ENCODE peak calls at places on chromosomes 12 and 14, in nine cellular contexts. H is A549, I is H1, F is HepG2, Z is stomach, W is tibial nerve, N is upper lobe of left lung, R is esophagus muscularis mucosa, J is transverse colon. Y is an unnamed sample. For H3K9me3, the result is how much of the 10 kb centered on the place peaks cover.

GRCh38 chr14:103688441-103688840 is 26.8 kb downstream of the XRCC3 start:
- DNase-seq in R (no peak), J (no peak), H (no peak), W (no peak), N (no peak), Z (no peak), I (no peak), F (no peak), Y (no peak)

GRCh38 chr14:23153891-23154796 is 29.3 kb downstream of the SLC7A8 start:
- DNase-seq in R (peak), F (no peak), Z (peak), N (peak), W (peak), H (no peak), J (peak), I (peak), Y (peak)

GRCh38 chr12:103801709-103802585 is 39.1 kb downstream of the NT5DC3 start:
- DNase-seq in N (no peak), Z (no peak), W (no peak), J (no peak), I (no peak), R (no peak), H (peak), F (peak), Y (no peak)

GRCh38 chr14:74841230-74842207 is 34.4 kb downstream of the PROX2 start:
- DNase-seq in N (no peak), R (no peak), I (no peak), J (no peak), W (no peak), H (no peak), F (no peak), Z (no peak), Y (no peak)

GRCh38 chr14:22200977-22201605 is 387.9 kb downstream of the DAD1 start:
- DNase-seq in I (no peak), J (no peak), N (peak), Z (no peak), H (peak), W (no peak), F (peak), R (no peak), Y (no peak)

GRCh38 chr12:119312904-119313303 is 21.6 kb upstream of the CCDC60 start:
- DNase-seq in Z (no peak), F (no peak), H (no peak), N (no peak), I (no peak), R (no peak), W (no peak), J (no peak), Y (no peak)

GRCh38 chr12:54189198-54189539 is 384 bp upstream of the SMUG1 start:
- DNase-seq in F (no peak), H (no peak), W (no peak), J (no peak), N (no peak), R (no peak), I (no peak), Z (no peak), Y (no peak)

GRCh38 chr14:35814371-35815005 is 5.4 kb upstream of the RALGAPA1 start:
- DNase-seq in J (peak), H (peak), N (peak), I (peak), F (peak), W (peak), Z (peak), R (no peak), Y (no peak)

GRCh38 chr12:23204933-23205778 is 580.2 kb downstream of the ETNK1 start:
- DNase-seq in I (no peak), F (peak), W (peak), N (no peak), R (no peak), H (peak), Z (no peak), J (no peak), Y (no peak)

GRCh38 chr12:31923063-31923412 is 36.2 kb upstream of the RESF1 start:
- DNase-seq in H (no peak), N (no peak), J (no peak), R (no peak), Z (no peak), W (no peak), F (no peak), I (no peak), Y (no peak)

GRCh38 chr12:106918746-106919145 is 37.0 kb upstream of the TMEM263 start:
- DNase-seq in W (no peak), R (no peak), F (peak), J (no peak), Z (no peak), H (peak), I (no peak), N (no peak), Y (no peak)

GRCh38 chr14:74563233-74563585 is 48.8 kb downstream of the LTBP2 start:
- DNase-seq in F (no peak), N (no peak), J (no peak), W (no peak), R (no peak), Z (no peak), H (peak), I (no peak), Y (no peak)

GRCh38 chr12:1836854-1837411 is 16.6 kb downstream of the LRTM2 start:
- DNase-seq in I (no peak), Z (no peak), J (no peak), R (no peak), N (no peak), W (no peak), H (no peak), F (peak), Y (no peak)

GRCh38 chr12:52646613-52647012 is 5.4 kb downstream of the KRT2 start:
- DNase-seq in J (no peak), Z (no peak), R (peak), F (no peak), H (no peak), W (no peak), I (peak), N (no peak), Y (no peak)

GRCh38 chr12:86523844-86524243 is 267.7 kb upstream of the MGAT4C start:
- DNase-seq in F (no peak), R (no peak), W (no peak), H (no peak), N (no peak), Z (no peak), I (no peak), J (no peak), Y (no peak)

GRCh38 chr14:86798330-86798729 is 1194.7 kb downstream of the GALC start:
- DNase-seq in I (no peak), J (no peak), W (no peak), H (no peak), Z (no peak), F (no peak), N (no peak), R (no peak), Y (no peak)

GRCh38 chr12:72246370-72246769 is 25.8 kb upstream of the TRHDE start:
- DNase-seq in R (no peak), J (no peak), Z (no peak), I (no peak), N (no peak), W (no peak), F (no peak), H (no peak), Y (no peak)

GRCh38 chr12:92665496-92665895 is 37.3 kb upstream of the PLEKHG7 start:
- DNase-seq in Z (no peak), W (no peak), N (no peak), F (no peak), R (peak), H (no peak), J (no peak), I (no peak), Y (no peak)

GRCh38 chr12:70549340-70550179 is 87.7 kb downstream of the PTPRB start:
- DNase-seq in J (no peak), W (no peak), N (no peak), H (peak), F (peak), R (no peak), I (no peak), Z (no peak), Y (no peak)

GRCh38 chr12:108477881-108478259 is 37.2 kb upstream of the FICD start:
- DNase-seq in W (no peak), I (no peak), J (no peak), F (no peak), R (no peak), N (no peak), H (no peak), Z (no peak), Y (no peak)

GRCh38 chr12:53560386-53560785 is 53.1 kb upstream of the NPFF start:
- DNase-seq in N (no peak), F (no peak), Z (no peak), H (no peak), R (no peak), J (no peak), W (no peak), I (no peak), Y (no peak)

GRCh38 chr12:47343684-47344567 is 264.2 kb upstream of the AMIGO2 start:
- DNase-seq in R (no peak), N (no peak), H (no peak), J (no peak), Z (no peak), F (no peak), I (no peak), W (no peak), Y (no peak)

GRCh38 chr12:13197526-13198141 is 1.1 kb downstream of the EMP1 start:
- DNase-seq in H (no peak), R (no peak), F (no peak), J (no peak), N (no peak), W (peak), I (no peak), Z (no peak), Y (no peak)

GRCh38 chr12:123064885-123065619 is 84.6 kb downstream of the ARL6IP4 start:
- DNase-seq in H (no peak), N (no peak), I (no peak), J (no peak), W (no peak), Z (no peak), F (no peak), R (no peak), Y (peak)

GRCh38 chr14:94021416-94022157 is 4.6 kb upstream of the OTUB2 start:
- DNase-seq in N (no peak), Z (no peak), H (no peak), I (no peak), W (no peak), J (peak), R (no peak), F (peak), Y (no peak)

GRCh38 chr12:65965358-65965757 is 141.1 kb downstream of the HMGA2 start:
- DNase-seq in I (no peak), Z (no peak), F (no peak), W (no peak), J (no peak), N (no peak), R (no peak), H (peak), Y (no peak)
- TF ChIP-seq POLR2A in I (no peak), Z (no peak), F (no peak), W (no peak), J (no peak), N (no peak), R (no peak), H (no peak), Y (no peak)

DNA sequence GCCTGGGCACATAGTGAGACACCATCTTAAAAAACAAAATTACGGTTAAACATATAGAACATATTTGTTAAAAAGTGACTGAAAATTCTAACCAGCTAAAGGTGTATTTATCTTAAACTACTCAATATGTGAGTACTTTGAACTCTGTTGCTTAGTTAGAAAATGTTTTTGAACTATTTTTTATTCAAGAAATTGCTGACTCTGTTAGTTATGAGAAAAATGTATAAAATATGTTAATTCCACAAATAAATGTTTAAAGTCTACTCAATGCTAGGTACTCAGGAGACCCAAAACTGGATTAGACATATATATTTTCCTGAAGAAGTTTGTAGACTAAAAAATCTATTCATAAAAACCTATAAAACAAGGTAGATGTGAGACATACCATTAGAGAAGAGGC is 23.0 kb upstream of the GPR33 start:
- DNase-seq in N (no peak), I (no peak), R (no peak), W (no peak), F (no peak), H (no peak), Z (no peak), J (no peak), Y (no peak)
- H3K9me3 ChIP-seq in N (under half), I (under half), R (under half), W (under half), F (under half), H (under half), Z (under half), J (under half), Y (under half)

DNA sequence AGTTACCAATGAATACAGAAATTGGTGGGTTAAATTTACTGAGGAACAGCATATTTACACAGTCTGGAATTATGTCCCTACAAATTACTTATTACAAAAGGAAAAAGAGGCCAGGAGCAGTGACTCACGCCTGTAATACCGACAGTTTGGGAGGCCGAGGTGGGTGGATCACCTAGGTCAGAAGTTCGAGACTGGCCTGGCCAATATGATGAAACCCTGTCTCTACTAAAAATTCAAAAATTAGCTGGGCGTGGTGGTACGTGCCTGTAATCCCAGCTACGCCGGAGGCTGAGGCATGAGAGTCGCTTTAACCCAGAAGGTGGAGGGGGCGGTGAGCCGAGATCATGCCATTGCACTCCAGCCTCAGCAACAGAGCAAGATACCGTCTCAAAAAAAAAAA is 52.6 kb downstream of the HECTD1 start:
- DNase-seq in Z (no peak), H (peak), W (no peak), R (no peak), J (no peak), N (no peak), F (no peak), I (no peak), Y (no peak)
- TF ChIP-seq EP300 in Z (no peak), H (no peak), W (no peak), R (no peak), J (no peak), N (no peak), F (no peak), I (no peak), Y (no peak)

GRCh38 chr14:58199726-58200479 is at the start of gene ACTR10:
- DNase-seq in W (peak), Z (peak), H (peak), N (peak), I (peak), R (peak), J (peak), F (peak), Y (peak)
- TF ChIP-seq POLR2A in W (peak), Z (no peak), H (peak), N (peak), I (peak), R (no peak), J (peak), F (peak), Y (peak)

DNA sequence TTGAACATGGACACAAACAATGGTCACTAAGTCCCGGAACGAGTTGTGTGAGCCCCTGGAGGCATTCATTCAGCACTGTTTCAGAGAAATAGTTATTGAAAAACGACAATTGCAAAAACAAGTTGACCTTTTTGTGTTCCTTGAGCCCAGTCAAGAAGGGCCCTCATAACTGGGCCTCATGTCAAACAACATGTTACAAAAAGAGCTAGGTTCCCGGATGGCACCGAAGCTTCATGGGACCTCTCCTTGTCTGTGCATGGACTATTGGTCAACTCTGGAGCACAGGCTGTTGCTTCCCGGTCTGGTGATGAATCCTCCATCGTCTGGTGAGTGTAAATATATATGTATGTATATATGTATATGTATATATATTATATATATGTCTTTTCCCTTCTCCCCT is 176.6 kb downstream of the ALG10 start:
- DNase-seq in J (no peak), Z (no peak), W (no peak), I (no peak), N (no peak), R (no peak), H (no peak), F (no peak), Y (no peak)
- H3K9me3 ChIP-seq in J (under half), Z (under half), W (under half), I (under half), N (under half), R (under half), H (under half), F (under half), Y (under half)

GRCh38 chr12:94111290-94111689 is 37.1 kb upstream of the PLXNC1 start:
- DNase-seq in Z (no peak), R (no peak), H (no peak), F (no peak), W (no peak), I (no peak), N (no peak), J (no peak), Y (no peak)
- TF ChIP-seq EP300 in Z (no peak), R (no peak), H (no peak), F (no peak), W (no peak), I (no peak), N (no peak), J (no peak), Y (no peak)

DNA sequence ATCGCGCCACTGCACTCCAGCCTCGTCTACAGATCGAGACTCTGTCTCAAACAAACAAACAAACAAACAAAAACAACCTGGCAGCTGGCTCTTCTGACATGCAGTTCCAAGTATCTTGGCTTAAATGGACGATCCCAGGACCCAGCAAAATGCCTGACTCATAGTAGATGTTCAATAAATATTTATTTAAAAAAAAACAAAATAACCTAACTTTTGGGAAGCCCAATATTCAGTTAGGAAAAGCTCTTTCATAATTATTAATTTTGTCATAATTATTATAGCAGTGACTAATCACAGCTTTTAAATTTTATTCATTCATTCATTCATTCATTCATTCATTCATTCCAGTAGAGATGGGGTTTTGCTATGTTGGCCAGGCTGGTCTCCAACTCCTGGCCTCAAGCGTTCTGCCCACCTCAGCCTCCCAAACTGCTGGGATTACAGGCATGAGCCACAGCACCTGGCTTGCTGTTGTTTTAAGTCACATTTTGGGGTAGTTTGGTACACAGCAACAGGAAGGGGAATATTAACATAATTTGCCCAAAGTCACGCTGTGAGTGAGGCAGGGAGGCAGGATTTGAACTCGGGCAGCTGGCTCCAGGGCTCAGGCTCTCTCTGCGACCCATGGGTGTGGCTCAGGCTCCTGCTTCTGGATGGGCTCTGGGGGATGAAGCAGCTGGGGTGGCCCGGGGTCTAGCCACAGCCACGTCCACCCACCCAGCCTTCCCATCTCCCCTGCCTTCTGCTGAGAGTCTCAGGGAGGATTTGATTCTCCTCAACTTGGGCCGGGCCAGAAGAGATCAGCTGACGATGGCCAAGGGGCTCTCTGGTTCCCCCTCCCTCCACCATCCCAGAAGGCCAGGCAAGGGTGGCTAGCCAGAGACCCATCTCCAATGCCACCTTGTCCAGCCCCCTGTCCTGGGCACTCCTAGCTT is 2.4 kb downstream of the SDS start:
- DNase-seq in R (no peak), I (no peak), J (no peak), F (no peak), N (no peak), H (no peak), Z (no peak), W (no peak), Y (no peak)
- TF ChIP-seq POLR2A in R (no peak), I (no peak), J (no peak), F (no peak), N (no peak), H (no peak), Z (no peak), W (no peak), Y (no peak)

GRCh38 chr12:3407723-3408122 is 83.3 kb upstream of the PRMT8 start:
- DNase-seq in J (no peak), I (no peak), R (no peak), H (no peak), N (no peak), Z (no peak), F (no peak), W (no peak), Y (no peak)
- H3K9me3 ChIP-seq in J (under half), I (under half), R (under half), H (under half), N (under half), Z (under half), F (under half), W (under half), Y (under half)

DNA sequence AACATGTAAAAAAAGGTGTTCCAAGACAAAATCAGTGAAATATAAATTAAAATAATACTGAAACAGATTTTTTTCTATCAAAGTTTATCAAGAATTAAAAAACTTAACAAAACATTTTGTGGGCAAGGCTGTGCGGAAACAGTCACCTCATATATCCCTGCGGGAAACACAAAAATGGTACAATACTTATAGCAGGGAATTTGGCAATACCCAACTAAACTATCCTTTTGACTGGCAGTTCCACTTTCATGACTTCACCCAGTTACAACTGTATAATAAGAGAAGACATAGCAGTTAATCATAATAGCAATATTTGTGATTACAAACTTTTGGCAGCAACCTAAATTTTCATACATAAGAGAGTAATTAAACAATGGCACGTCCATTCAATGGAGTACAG is 121.5 kb upstream of the EGLN3 start:
- DNase-seq in H (no peak), F (no peak), R (no peak), I (no peak), Z (no peak), J (no peak), N (no peak), W (no peak), Y (no peak)
- TF ChIP-seq EP300 in H (no peak), F (no peak), R (no peak), I (no peak), Z (no peak), J (no peak), N (no peak), W (no peak), Y (no peak)

DNA sequence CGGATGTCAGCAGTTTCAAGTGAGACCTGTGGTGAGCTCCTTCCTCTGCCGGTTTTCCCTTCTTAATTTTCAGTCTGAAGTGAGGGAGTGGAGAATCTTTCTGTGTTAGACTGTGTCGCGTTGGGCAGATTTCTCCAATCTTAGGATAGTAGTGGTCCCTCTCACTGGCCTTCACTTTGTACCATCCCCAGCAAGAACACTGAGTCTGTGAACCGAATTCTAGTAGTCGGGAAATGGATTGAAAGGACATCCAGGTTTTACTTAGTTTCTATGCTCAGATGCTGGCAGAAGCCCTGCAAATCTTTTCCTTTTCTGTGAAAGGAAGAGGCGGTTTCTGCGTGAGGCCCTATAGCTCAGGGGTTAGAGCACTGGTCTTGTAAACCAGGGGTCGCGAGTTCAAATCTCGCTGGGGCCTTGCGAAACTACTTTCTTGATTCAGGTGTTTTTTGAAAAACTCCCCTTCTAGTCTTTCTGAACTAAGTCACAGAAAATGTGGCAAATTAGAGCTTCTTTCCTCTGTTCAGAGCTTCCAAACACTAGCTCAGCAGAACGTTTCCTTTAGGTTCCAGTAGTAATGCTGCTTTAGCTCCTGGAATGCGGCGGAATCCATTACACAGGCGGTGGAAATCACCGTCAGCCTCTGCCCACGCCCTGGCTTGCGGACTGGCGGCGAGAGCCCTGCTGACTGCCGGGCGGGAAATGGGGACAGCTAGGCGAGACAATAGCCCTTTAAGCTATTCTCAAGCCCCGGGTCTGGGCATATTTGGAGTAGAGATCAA is 2.8 kb upstream of the RNASE4 start:
- DNase-seq in H (peak), I (peak), Z (peak), W (peak), N (peak), J (peak), F (peak), R (peak), Y (peak)
- TF ChIP-seq POLR2A in H (peak), I (peak), Z (no peak), W (no peak), N (no peak), J (no peak), F (peak), R (no peak), Y (no peak)

Y was measured in ovary.